ENCODE peak calls at places on chromosomes 3 and 15, in six cellular contexts. Q is GM12878, T is A549, D is HepG2, H is K562, Y is endothelial cell of umbilical vein. I is an unnamed sample.

GRCh38 chr3:45010718-45011355 is 15.3 kb upstream of the CLEC3B start:
- DNase-seq in Q (no peak), T (no peak), D (no peak), H (no peak), Y (peak), I (no peak)

GRCh38 chr3:116267139-116267538 is 178.1 kb downstream of the LSAMP start:
- DNase-seq in Q (no peak), T (no peak), D (no peak), H (no peak), Y (no peak), I (no peak)

GRCh38 chr3:63064216-63064755 is 189.1 kb upstream of the CADPS start:
- DNase-seq in Q (no peak), T (no peak), D (no peak), H (no peak), Y (no peak), I (no peak)

GRCh38 chr15:63028442-63029110 is 14.0 kb upstream of the TPM1 start:
- DNase-seq in Q (no peak), T (no peak), D (no peak), H (no peak), Y (no peak), I (no peak)

GRCh38 chr3:194852836-194853508 is 167.3 kb downstream of the FAM43A start:
- DNase-seq in Q (no peak), T (no peak), D (no peak), H (no peak), Y (no peak), I (no peak)

GRCh38 chr3:138675393-138675792 is 66.8 kb downstream of the FAIM start:
- DNase-seq in Q (no peak), T (peak), D (no peak), H (no peak), Y (no peak), I (peak)

GRCh38 chr3:149600619-149601018 is 57.2 kb downstream of the WWTR1 start:
- DNase-seq in Q (no peak), T (no peak), D (no peak), H (no peak), Y (peak), I (no peak)

GRCh38 chr15:28955686-28956421 is 70.1 kb downstream of the APBA2 start:
- DNase-seq in Q (no peak), T (no peak), D (no peak), H (peak), Y (no peak), I (peak)

GRCh38 chr15:62895139-62895866 is 147.2 kb upstream of the TPM1 start:
- DNase-seq in Q (no peak), T (peak), D (peak), H (no peak), Y (peak), I (no peak)

GRCh38 chr15:95894407-95894956 is 436.0 kb upstream of the NR2F2 start:
- DNase-seq in Q (no peak), T (no peak), D (no peak), H (no peak), Y (peak), I (no peak)

GRCh38 chr15:73617310-73617709 is 15.9 kb downstream of the NPTN start:
- DNase-seq in Q (no peak), T (no peak), D (no peak), H (no peak), Y (no peak), I (no peak)

DNA sequence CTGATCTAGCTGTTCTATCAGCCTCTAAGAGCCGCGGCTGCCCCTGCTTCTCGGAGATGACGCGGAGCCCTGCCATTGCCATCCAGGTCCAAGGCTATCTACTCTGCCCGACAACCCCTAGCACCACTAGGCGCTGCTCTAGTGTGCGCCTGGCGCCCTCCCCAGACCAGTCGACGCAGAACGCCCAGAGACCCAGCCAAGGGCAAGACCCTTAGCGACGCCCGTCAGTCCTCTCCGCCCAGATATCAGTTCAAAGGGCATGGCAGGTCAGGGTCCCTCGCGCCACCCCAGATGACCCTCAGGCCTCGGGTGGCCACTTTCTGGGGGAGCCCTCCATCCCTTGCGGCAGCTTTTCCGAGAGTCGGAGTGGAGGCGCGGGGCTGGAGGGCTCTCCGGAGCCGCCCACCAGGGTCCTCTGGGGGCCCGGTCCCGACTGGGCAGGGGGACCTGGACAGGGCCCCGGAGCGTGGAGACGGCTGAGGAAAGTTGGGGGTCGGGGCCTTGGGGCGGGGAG is 371 bp upstream of the CLSTN2 start:
- DNase-seq in Q (no peak), T (peak), D (no peak), H (no peak), Y (no peak), I (no peak)
- TF ChIP-seq MYC in Q (no peak), T (no peak), D (no peak), H (no peak), Y (no peak), I (no peak)

GRCh38 chr15:41825145-41825544 is 2.7 kb upstream of the JMJD7 start:
- DNase-seq in Q (no peak), T (no peak), D (no peak), H (no peak), Y (no peak), I (no peak)

GRCh38 chr15:41827880-41828746 is at the start of gene JMJD7:
- DNase-seq in Q (peak), T (peak), D (peak), H (peak), Y (peak), I (peak)

GRCh38 chr15:41828747-41829270 is 917 bp downstream of the JMJD7 start:
- DNase-seq in Q (no peak), T (no peak), D (no peak), H (no peak), Y (peak), I (no peak)

GRCh38 chr15:41825572-41826535 is 2.0 kb upstream of the JMJD7 start:
- DNase-seq in Q (no peak), T (no peak), D (no peak), H (no peak), Y (no peak), I (no peak)

GRCh38 chr15:41827290-41827879 is 507 bp upstream of the JMJD7 start:
- DNase-seq in Q (no peak), T (no peak), D (no peak), H (no peak), Y (peak), I (no peak)
- TF ChIP-seq MYC in Q (no peak), T (no peak), D (no peak), H (peak), Y (no peak), I (no peak)

GRCh38 chr3:35663471-35663870 is 24.1 kb downstream of the ARPP21 start:
- DNase-seq in Q (no peak), T (no peak), D (no peak), H (no peak), Y (no peak), I (no peak)

GRCh38 chr3:35665390-35666055 is 26.2 kb downstream of the ARPP21 start:
- DNase-seq in Q (no peak), T (no peak), D (no peak), H (no peak), Y (peak), I (no peak)

GRCh38 chr3:35654471-35654870 is 15.1 kb downstream of the ARPP21 start:
- DNase-seq in Q (no peak), T (no peak), D (no peak), H (no peak), Y (no peak), I (no peak)

GRCh38 chr3:35664460-35664919 is 25.2 kb downstream of the ARPP21 start:
- DNase-seq in Q (peak), T (no peak), D (no peak), H (no peak), Y (peak), I (no peak)

DNA sequence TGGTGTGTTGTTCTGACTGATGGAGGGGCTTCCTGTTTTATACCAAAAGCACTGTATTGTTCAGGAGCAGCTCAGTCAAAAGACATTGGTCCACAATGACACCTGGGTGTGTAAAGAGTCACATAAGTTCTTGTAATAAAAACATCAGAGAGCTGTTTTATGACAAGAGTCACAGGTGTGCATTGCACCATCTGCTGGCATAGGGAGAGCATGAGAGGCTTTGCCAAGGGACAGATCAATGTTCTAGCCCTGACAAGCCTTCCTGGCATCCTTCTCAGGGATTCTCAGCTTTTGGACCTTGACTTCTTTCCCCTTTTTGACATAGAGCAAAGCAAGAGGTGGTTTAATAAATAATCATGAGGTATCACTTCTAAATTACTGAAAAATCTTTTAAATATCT is 20.5 kb downstream of the ARPP21 start:
- DNase-seq in Q (no peak), T (no peak), D (peak), H (no peak), Y (no peak), I (peak)
- TF ChIP-seq MYC in Q (no peak), T (no peak), D (no peak), H (no peak), Y (no peak), I (no peak)

GRCh38 chr15:70514236-70514635 is 249.1 kb downstream of the UACA start:
- DNase-seq in Q (no peak), T (no peak), D (no peak), H (no peak), Y (no peak), I (no peak)
- TF ChIP-seq MYC in Q (no peak), T (no peak), D (no peak), H (no peak), Y (no peak), I (no peak)

GRCh38 chr15:36323607-36324006 is 255.8 kb upstream of the CDIN1 start:
- DNase-seq in Q (no peak), T (no peak), D (no peak), H (no peak), Y (no peak), I (no peak)
- TF ChIP-seq MYC in Q (no peak), T (no peak), D (no peak), H (no peak), Y (no peak), I (no peak)

GRCh38 chr15:25545017-25545416 is 106.2 kb upstream of the UBE3A start:
- DNase-seq in Q (no peak), T (no peak), D (no peak), H (no peak), Y (no peak), I (peak)
- TF ChIP-seq MYC in Q (no peak), T (no peak), D (no peak), H (no peak), Y (no peak), I (no peak)

GRCh38 chr3:66763294-66763693 is 234.8 kb upstream of the KBTBD8 start:
- DNase-seq in Q (no peak), T (no peak), D (no peak), H (no peak), Y (no peak), I (no peak)

GRCh38 chr3:66761093-66761780 is 236.9 kb upstream of the KBTBD8 start:
- DNase-seq in Q (no peak), T (no peak), D (no peak), H (no peak), Y (no peak), I (no peak)

DNA sequence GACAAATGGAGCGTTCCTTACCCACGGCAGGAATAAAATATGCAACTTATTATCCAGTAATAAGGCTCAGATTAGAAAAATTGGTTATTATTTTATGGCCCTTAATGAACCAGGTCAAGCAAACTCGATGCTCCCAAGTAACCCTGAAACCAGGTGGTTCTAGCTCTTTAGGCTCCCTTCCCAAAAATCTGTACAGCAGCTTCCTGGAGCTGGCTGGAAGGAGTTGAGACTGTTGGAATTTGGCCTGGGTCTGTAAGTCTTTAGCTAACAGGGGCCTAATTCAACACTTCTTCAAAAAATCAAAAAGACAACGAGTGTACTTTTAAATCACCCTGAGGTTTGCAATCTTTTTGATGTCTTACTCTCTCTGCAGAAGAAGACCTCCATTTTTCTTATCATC is 235.2 kb upstream of the KBTBD8 start:
- DNase-seq in Q (no peak), T (no peak), D (no peak), H (no peak), Y (no peak), I (no peak)
- TF ChIP-seq MYC in Q (no peak), T (no peak), D (no peak), H (no peak), Y (no peak), I (no peak)

GRCh38 chr3:117726776-117727175 is 1017.2 kb downstream of the TUSC7 start:
- DNase-seq in Q (no peak), T (no peak), D (no peak), H (no peak), Y (no peak), I (no peak)

GRCh38 chr3:117719316-117719926 is 1009.8 kb downstream of the TUSC7 start:
- DNase-seq in Q (no peak), T (peak), D (peak), H (peak), Y (peak), I (peak)

GRCh38 chr3:117722856-117723255 is 1013.3 kb downstream of the TUSC7 start:
- DNase-seq in Q (no peak), T (no peak), D (no peak), H (no peak), Y (no peak), I (peak)

GRCh38 chr3:117721866-117722265 is 1012.3 kb downstream of the TUSC7 start:
- DNase-seq in Q (no peak), T (no peak), D (no peak), H (no peak), Y (no peak), I (no peak)

GRCh38 chr3:117725314-117725713 is 1015.7 kb downstream of the TUSC7 start:
- DNase-seq in Q (no peak), T (no peak), D (no peak), H (no peak), Y (no peak), I (no peak)
- TF ChIP-seq MYC in Q (no peak), T (no peak), D (no peak), H (no peak), Y (no peak), I (no peak)

DNA sequence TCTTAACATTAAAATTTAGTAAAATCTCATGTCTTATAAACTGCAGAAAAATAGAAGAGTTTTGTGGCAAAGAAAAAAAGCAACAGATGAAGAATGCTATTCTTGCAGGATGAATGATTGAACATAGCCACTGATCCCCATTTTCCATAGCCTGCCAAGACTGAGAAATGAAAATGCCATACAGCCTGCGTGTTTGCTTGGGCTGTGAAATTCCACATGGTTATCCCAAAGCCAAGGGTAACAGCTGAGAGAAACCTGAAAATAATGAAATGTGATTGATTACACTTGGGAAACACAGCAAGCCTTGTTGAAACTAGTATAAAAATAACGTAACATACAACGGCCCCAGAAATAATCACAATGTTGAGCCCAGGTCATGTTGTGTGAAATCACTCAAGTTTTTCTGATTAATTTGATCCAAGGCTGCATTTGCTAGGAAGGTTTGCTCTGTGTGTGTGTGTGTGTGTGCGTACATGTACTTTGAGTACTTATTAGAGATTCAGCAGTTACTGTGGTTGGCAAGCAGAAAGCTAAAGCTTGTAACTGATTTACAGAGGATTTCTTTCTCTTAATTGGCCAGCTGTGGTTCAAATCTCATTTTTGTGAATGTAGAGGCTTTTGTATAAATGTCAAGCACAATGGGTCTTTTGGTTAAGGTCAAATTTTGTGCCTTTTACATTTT is 269.0 kb downstream of the OXSM start:
- DNase-seq in Q (no peak), T (no peak), D (no peak), H (no peak), Y (no peak), I (no peak)
- TF ChIP-seq MYC in Q (no peak), T (no peak), D (no peak), H (no peak), Y (no peak), I (no peak)

I was measured in NB4.